ENCODE peak calls at places on chromosomes 16 and 17, in seven cellular contexts. L, X, Y, S, G, V and N are unnamed samples. For H3K9me3, the result is how much of the 10 kb centered on the place peaks cover.

GRCh38 chr17:74952431-74953128 is 16.9 kb downstream of the OTOP3 start:
- DNase-seq in L (no peak), X (no peak), V (no peak), G (no peak), Y (no peak), S (no peak), N (no peak)

GRCh38 chr17:74514632-74515035 is 16.6 kb downstream of the CD300LB start:
- DNase-seq in X (no peak), V (no peak), L (no peak), G (no peak), Y (peak), S (no peak), N (no peak)

GRCh38 chr17:8345052-8345690 is 5.5 kb downstream of the ODF4 start:
- DNase-seq in L (no peak), S (no peak), Y (no peak), X (no peak), G (no peak), V (no peak), N (no peak)

GRCh38 chr17:78315355-78316114 is 44.3 kb downstream of the SOCS3 start:
- DNase-seq in S (no peak), X (peak), G (peak), V (peak), L (peak), Y (no peak), N (peak)

GRCh38 chr16:1275791-1276579 is 20.1 kb downstream of the TPSD1 start:
- DNase-seq in V (no peak), X (no peak), Y (no peak), S (no peak), L (no peak), G (no peak), N (no peak)

GRCh38 chr16:68503334-68503733 is 35.8 kb upstream of the ZFP90 start:
- DNase-seq in S (no peak), V (no peak), X (no peak), Y (no peak), L (no peak), G (no peak), N (no peak)

GRCh38 chr16:57485916-57486857 is at the start of gene DOK4:
- DNase-seq in S (peak), G (no peak), L (peak), V (peak), Y (peak), X (peak), N (peak)

GRCh38 chr17:18380471-18381157 is 3.0 kb downstream of the EVPLL start:
- DNase-seq in L (no peak), V (no peak), G (no peak), S (no peak), Y (no peak), X (no peak), N (no peak)

GRCh38 chr17:61467416-61468262 is 15.4 kb downstream of the TBX4 start:
- DNase-seq in V (no peak), X (peak), Y (peak), S (no peak), G (no peak), L (peak), N (no peak)

GRCh38 chr17:48612854-48613691 is 2.0 kb downstream of the HOXB8 start:
- DNase-seq in Y (no peak), S (no peak), X (peak), V (no peak), G (no peak), L (no peak), N (no peak)

GRCh38 chr16:14278749-14279148 is 207.6 kb downstream of the MRTFB start:
- DNase-seq in V (no peak), X (no peak), L (no peak), G (no peak), Y (no peak), S (no peak), N (no peak)

GRCh38 chr16:50683689-50684374 is 2.7 kb upstream of the SNX20 start:
- DNase-seq in L (no peak), X (peak), V (no peak), Y (no peak), S (peak), G (no peak), N (no peak)

GRCh38 chr17:49760296-49760695 is 3.6 kb downstream of the FAM117A start:
- DNase-seq in G (no peak), S (no peak), Y (no peak), L (no peak), V (no peak), X (no peak), N (no peak)

GRCh38 chr16:68350951-68351350 is 40.1 kb downstream of the PRMT7 start:
- DNase-seq in Y (no peak), V (no peak), G (no peak), X (no peak), L (no peak), S (no peak), N (no peak)

GRCh38 chr17:46003907-46004748 is 5.1 kb downstream of the STH start:
- DNase-seq in V (no peak), Y (peak), L (peak), S (no peak), X (peak), G (no peak), N (peak)

GRCh38 chr16:50394215-50394802 is 25.5 kb upstream of the BRD7 start:
- DNase-seq in S (no peak), L (no peak), Y (no peak), X (no peak), G (no peak), V (no peak), N (no peak)

GRCh38 chr17:43820759-43821158 is 12.2 kb downstream of the MPP3 start:
- DNase-seq in X (no peak), L (no peak), V (no peak), S (no peak), G (no peak), Y (no peak), N (peak)

GRCh38 chr17:35923609-35924114 is 6.9 kb downstream of the RDM1 start:
- DNase-seq in Y (no peak), S (no peak), G (no peak), L (no peak), X (no peak), V (no peak), N (no peak)

GRCh38 chr17:13619462-13619861 is 17.7 kb upstream of the HS3ST3A1 start:
- DNase-seq in Y (no peak), X (no peak), G (no peak), L (no peak), S (no peak), V (no peak), N (no peak)

GRCh38 chr17:4786111-4786491 is at the start of gene VMO1:
- DNase-seq in V (peak), Y (no peak), G (no peak), S (no peak), X (peak), L (no peak), N (peak)

GRCh38 chr17:5740937-5741336 is 156.6 kb upstream of the NLRP1 start:
- DNase-seq in S (no peak), Y (no peak), V (no peak), L (no peak), X (no peak), G (no peak), N (no peak)

GRCh38 chr16:88283596-88283995 is 99.2 kb upstream of the ZNF469 start:
- DNase-seq in L (peak), X (no peak), G (no peak), Y (no peak), V (no peak), S (no peak), N (no peak)
- H3K9me3 ChIP-seq in L (under half), X (under half), G (under half), Y (under half), V (under half), S (under half), N (under half)

GRCh38 chr17:39461113-39461910 is at the start of gene CDK12:
- DNase-seq in S (peak), X (peak), V (peak), Y (peak), L (peak), G (peak), N (peak)

GRCh38 chr17:39462644-39463375 is 1.5 kb downstream of the CDK12 start:
- DNase-seq in L (no peak), Y (no peak), V (peak), G (no peak), S (no peak), X (peak), N (peak)

DNA sequence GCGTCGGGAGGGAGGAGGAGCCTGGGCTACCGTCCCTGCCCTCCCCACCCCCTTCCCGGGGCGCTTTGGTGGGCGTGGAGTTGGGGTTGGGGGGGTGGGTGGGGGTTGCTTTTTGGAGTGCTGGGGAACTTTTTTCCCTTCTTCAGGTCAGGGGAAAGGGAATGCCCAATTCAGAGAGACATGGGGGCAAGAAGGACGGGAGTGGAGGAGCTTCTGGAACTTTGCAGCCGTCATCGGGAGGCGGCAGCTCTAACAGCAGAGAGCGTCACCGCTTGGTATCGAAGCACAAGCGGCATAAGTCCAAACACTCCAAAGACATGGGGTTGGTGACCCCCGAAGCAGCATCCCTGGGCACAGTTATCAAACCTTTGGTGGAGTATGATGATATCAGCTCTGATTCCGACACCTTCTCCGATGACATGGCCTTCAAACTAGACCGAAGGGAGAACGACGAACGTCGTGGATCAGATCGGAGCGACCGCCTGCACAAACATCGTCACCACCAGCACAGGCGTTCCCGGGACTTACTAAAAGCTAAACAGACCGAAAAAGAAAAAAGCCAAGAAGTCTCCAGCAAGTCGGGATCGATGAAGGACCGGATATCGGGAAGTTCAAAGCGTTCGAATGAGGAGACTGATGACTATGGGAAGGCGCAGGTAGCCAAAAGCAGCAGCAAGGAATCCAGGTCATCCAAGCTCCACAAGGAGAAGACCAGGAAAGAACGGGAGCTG is 790 bp downstream of the CDK12 start:
- DNase-seq in V (peak), L (no peak), S (peak), G (no peak), X (no peak), Y (no peak), N (no peak)
- H3K27ac ChIP-seq in V (peak), L (peak), S (peak), G (peak), X (peak), Y (peak), N (peak)

GRCh38 chr16:81006472-81007311 is at the start of the genes CENPN and CMC2:
- DNase-seq in G (peak), S (peak), Y (peak), X (peak), V (peak), L (peak), N (peak)

GRCh38 chr16:81004646-81005353 is 1.9 kb downstream of the CMC2 start:
- DNase-seq in S (peak), G (no peak), Y (no peak), L (no peak), V (peak), X (no peak), N (peak)

GRCh38 chr16:81003610-81004460 is 2.9 kb downstream of the CMC2 start:
- DNase-seq in X (no peak), G (no peak), L (no peak), V (no peak), S (peak), Y (no peak), N (no peak)

GRCh38 chr16:81008151-81008789 is 1.3 kb downstream of the CENPN start:
- DNase-seq in S (no peak), L (no peak), V (no peak), G (no peak), X (no peak), Y (no peak), N (peak)

GRCh38 chr16:81005644-81006471 is 827 bp downstream of the CMC2 start:
- DNase-seq in X (peak), L (no peak), S (peak), V (peak), Y (no peak), G (no peak), N (peak)
- H3K4me3 ChIP-seq in X (peak), L (peak), S (peak), V (peak), Y (peak), G (peak), N (peak)

GRCh38 chr17:2179615-2180295 is 123.8 kb downstream of the SMG6 start:
- DNase-seq in V (peak), S (no peak), L (peak), X (peak), Y (peak), G (peak), N (peak)
- H3K9me3 ChIP-seq in V (under half), S (under half), L (under half), X (under half), Y (under half), G (under half), N (under half)

DNA sequence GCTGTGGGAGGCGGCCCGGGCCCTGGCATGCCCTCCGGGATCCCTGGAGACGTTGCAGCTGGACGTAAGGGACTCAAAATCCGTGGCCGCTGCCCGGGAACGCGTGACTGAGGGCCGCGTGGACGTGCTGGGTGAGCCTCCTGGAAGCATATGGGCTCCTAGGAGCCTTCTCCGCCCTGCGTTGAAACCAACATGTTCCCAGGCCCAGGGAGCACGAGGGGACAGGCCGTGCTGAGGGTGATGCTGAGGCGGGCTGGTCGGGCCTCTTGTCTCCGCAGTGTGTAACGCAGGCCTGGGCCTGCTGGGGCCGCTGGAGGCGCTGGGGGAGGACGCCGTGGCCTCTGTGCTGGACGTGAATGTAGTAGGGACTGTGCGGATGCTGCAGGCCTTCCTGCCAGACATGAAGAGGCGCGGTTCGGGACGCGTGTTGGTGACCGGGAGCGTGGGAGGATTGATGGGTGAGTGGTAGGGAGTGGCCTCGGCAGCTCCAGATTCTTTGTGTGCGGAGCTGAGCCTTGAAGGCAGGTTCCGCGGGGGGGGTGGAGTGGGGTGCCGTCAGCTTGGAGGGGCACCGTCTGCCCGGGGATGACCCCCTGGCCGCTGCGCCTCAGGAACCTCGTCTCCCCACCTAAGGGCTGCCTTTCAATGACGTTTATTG is 567 bp downstream of the HSD17B1 start:
- DNase-seq in V (no peak), X (no peak), G (no peak), Y (no peak), L (no peak), S (no peak), N (no peak)
- H3K27ac ChIP-seq in V (no peak), X (peak), G (peak), Y (peak), L (peak), S (no peak), N (no peak)

DNA sequence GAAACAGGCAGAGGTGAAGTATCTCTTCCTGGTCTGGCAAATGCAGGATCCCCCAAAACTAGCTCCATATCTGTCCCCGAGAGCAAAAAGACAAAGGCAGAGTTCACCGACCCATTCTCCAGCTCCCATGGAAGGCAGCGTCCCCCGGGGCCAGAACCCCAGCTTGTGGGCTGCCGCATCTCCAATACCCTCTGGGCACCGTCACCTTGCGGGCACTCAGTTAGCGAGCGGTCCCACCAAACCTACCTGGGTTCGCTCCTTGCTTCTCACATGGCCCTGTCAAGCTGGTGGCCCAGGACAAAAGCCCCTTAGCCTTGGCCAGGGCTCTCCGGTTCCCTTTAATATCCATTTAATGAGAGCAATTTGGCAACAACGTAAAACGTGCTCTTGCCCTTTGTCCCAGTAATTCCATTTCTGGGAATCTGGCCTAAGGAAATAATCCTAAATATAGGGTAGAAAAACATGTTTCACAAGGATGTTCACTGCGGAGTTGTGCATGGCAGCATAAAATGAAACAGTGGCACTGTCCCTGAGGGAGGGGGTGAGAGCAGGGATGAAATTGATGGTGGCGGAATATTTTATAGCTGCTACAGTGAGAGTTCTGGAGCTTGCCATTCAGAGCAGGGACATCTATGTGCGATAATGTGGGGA is 157.1 kb downstream of the CMIP start:
- DNase-seq in X (no peak), G (no peak), L (no peak), V (no peak), Y (no peak), S (no peak), N (no peak)
- H3K4me3 ChIP-seq in X (no peak), G (peak), L (no peak), V (no peak), Y (no peak), S (no peak), N (no peak)

GRCh38 chr16:3292604-3293003 is 9.3 kb downstream of the ZNF263 start:
- DNase-seq in G (no peak), X (no peak), S (no peak), V (no peak), L (no peak), Y (no peak), N (no peak)

GRCh38 chr16:3295209-3295608 is 10.0 kb downstream of the TIGD7 start:
- DNase-seq in X (no peak), G (no peak), Y (no peak), L (no peak), V (no peak), S (no peak), N (no peak)

GRCh38 chr16:3289998-3290673 is 6.8 kb downstream of the ZNF263 start:
- DNase-seq in X (no peak), Y (no peak), V (no peak), G (no peak), S (no peak), L (no peak), N (no peak)

GRCh38 chr16:3295783-3296182 is 9.4 kb downstream of the TIGD7 start:
- DNase-seq in G (no peak), Y (no peak), X (no peak), S (no peak), L (no peak), V (no peak), N (no peak)
- H3K9me3 ChIP-seq in G (half or more), Y (half or more), X (half or more), S (under half), L (half or more), V (under half), N (under half)

DNA sequence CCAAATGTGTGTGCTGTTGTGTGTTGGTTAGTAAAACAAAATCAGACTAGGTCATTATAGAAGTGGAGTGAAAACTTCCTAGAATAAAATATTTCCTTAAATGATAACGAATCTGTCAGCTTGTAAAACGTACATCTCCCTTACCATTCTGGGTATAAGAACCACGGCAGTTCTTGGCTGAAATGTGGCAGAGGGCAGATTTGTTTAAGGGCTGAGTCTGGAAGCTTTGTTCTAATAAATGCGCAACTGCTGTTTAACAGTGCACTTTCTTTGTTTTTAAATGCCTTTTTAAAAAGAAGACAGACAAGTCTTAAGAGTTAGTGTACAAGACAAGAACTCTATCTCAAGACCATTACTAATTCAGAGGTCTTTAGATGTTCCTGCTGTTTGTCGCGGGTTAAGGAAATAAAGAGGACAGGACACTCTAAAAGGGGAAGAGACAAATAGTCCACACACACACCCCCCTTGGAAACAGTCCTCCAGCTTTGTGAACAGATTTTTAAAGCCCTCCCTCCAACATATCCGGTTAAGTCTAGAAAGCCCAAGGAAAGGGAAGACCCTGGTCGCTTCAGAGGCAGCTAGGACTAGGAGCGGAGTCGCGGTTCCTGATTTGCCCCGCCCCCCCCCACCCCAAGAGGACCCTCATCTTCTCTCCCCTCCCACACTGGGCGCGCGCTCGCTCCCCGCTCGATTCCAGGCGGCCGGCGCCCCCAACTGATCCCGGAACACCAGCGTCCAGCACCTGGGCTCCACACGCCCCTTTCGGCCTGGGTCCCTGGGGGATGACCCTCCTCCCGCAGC is 649 bp downstream of the SYNRG start:
- DNase-seq in X (no peak), V (no peak), S (peak), G (peak), L (no peak), Y (no peak), N (no peak)
- H3K27ac ChIP-seq in X (peak), V (peak), S (peak), G (peak), L (peak), Y (peak), N (peak)

GRCh38 chr17:50764860-50765259 is 2.5 kb downstream of the ANKRD40CL start:
- DNase-seq in V (no peak), Y (no peak), L (no peak), G (no peak), X (no peak), S (no peak), N (no peak)
- H3K4me3 ChIP-seq in V (no peak), Y (no peak), L (no peak), G (no peak), X (no peak), S (no peak), N (no peak)